ENCODE peak calls at places on chromosomes 2 and 18, in nine cellular contexts. P, L, G, X, S, H, Z, R and O are unnamed samples.

GRCh38 chr2:200619275-200619674 is 33.5 kb downstream of the AOX1 start:
- DNase-seq in H (peak; percentile 62), P (no peak), L (no peak), Z (no peak), S (no peak), G (no peak), X (no peak), R (no peak), O (no peak)

GRCh38 chr2:157404363-157404762 is 39.5 kb downstream of the CYTIP start:
- DNase-seq in X (peak; percentile 53), S (no peak), P (no peak), L (no peak), G (no peak), Z (peak; percentile 82), H (no peak), R (no peak), O (peak; percentile 60)

GRCh38 chr2:41933585-41934322 is 114.1 kb upstream of the PKDCC start:
- DNase-seq in X (no peak), R (no peak), P (no peak), G (no peak), L (no peak), H (peak; percentile 88), Z (no peak), S (no peak), O (no peak)

GRCh38 chr2:33068261-33068660 is 121.5 kb downstream of the LTBP1 start:
- DNase-seq in X (no peak), G (no peak), R (no peak), P (no peak), Z (no peak), H (peak; percentile 64), S (peak; percentile 46), L (no peak), O (no peak)

GRCh38 chr2:173831312-173832229 is 133.6 kb downstream of the SP3 start:
- DNase-seq in G (no peak), S (no peak), R (no peak), P (peak; percentile 77), L (peak; percentile 53), Z (no peak), H (no peak), X (no peak), O (no peak)

GRCh38 chr18:7598167-7599062 is 31.3 kb downstream of the PTPRM start:
- DNase-seq in G (no peak), P (no peak), R (no peak), S (no peak), L (no peak), X (no peak), Z (no peak), H (no peak), O (no peak)

GRCh38 chr18:31720867-31721266 is 36.5 kb upstream of the B4GALT6 start:
- DNase-seq in G (no peak), L (no peak), X (no peak), P (no peak), S (no peak), Z (no peak), R (no peak), H (no peak), O (no peak)

GRCh38 chr2:69386376-69386775 is 651 bp downstream of the GFPT1 start:
- DNase-seq in R (no peak), S (no peak), H (no peak), X (no peak), Z (no peak), L (no peak), P (no peak), G (no peak), O (no peak)

GRCh38 chr18:57438669-57439616 is 3.8 kb downstream of the ONECUT2 start:
- DNase-seq in G (no peak), S (no peak), H (peak; percentile 43), P (no peak), R (no peak), Z (no peak), X (no peak), L (no peak), O (no peak)

GRCh38 chr2:79585701-79586428 is 73.0 kb downstream of the CTNNA2 start:
- DNase-seq in L (no peak), X (no peak), H (peak; percentile 42), R (no peak), G (no peak), P (no peak), Z (no peak), S (peak; percentile 27), O (no peak)

DNA sequence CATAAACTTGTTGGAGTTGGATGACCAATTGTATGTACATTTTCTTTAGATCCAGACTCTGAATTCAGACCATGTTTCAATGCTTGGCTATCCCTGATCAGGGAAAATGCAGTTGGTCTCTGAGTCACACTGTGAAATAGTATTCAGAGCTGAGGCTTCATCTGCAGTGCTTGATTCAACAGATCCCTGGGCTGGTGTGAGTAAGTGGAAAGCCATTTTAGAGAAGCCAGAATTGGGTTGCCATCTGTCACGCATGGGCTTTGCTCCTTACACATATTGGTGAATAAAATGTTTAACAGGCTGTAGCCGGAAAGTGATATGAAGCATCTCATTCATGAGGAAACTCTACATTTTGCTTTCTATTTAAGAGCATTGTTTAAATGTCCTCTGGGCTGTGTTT is 50.0 kb upstream of the ACYP2 start:
- DNase-seq in H (no peak), L (no peak), R (no peak), Z (no peak), S (no peak), G (no peak), X (no peak), P (no peak), O (no peak)
- H3K4me1 ChIP-seq in H (no peaks in the 10 kb centered on the region), L (peaks cover 10% of the 10 kb centered on the region), R (no peaks in the 10 kb centered on the region), Z (no peaks in the 10 kb centered on the region), S (no peaks in the 10 kb centered on the region), G (no peaks in the 10 kb centered on the region), X (no peaks in the 10 kb centered on the region), P (no peaks in the 10 kb centered on the region), O (no peaks in the 10 kb centered on the region)

GRCh38 chr18:26421931-26422330 is 126.4 kb downstream of the KCTD1 start:
- DNase-seq in X (no peak), P (no peak), G (no peak), S (no peak), R (no peak), L (no peak), Z (no peak), H (no peak), O (no peak)
- H3K4me3 ChIP-seq in X (no peak overlapping the region), P (no peak overlapping the region), G (no peak overlapping the region), S (no peak overlapping the region), R (no peak overlapping the region), L (no peak overlapping the region), Z (no peak overlapping the region), H (no peak overlapping the region), O (no peak overlapping the region)

GRCh38 chr2:1739322-1739957 is 4.9 kb downstream of the PXDN start:
- DNase-seq in L (no peak), R (no peak), S (no peak), X (no peak), Z (no peak), G (no peak), P (no peak), H (no peak), O (no peak)

GRCh38 chr2:1741851-1742250 is 2.5 kb downstream of the PXDN start:
- DNase-seq in R (no peak), G (peak; percentile 45), S (no peak), P (no peak), X (no peak), Z (no peak), H (no peak), L (no peak), O (no peak)

GRCh38 chr2:1742300-1742679 is 2.0 kb downstream of the PXDN start:
- DNase-seq in R (no peak), L (no peak), S (no peak), Z (no peak), X (no peak), G (no peak), H (no peak), P (no peak), O (no peak)

GRCh38 chr2:1739961-1740713 is 4.2 kb downstream of the PXDN start:
- DNase-seq in P (no peak), X (no peak), H (no peak), S (no peak), L (no peak), R (no peak), G (peak; percentile 46), Z (no peak), O (no peak)

GRCh38 chr2:1740714-1741584 is 3.4 kb downstream of the PXDN start:
- DNase-seq in Z (no peak), P (no peak), H (no peak), R (no peak), G (peak; percentile 52), S (no peak), L (no peak), X (no peak), O (no peak)
- H3K4me1 ChIP-seq in Z (no peaks in the 10 kb centered on the region), P (peaks cover 34% of the 10 kb centered on the region), H (peaks cover 11% of the 10 kb centered on the region), R (no peaks in the 10 kb centered on the region), G (peaks cover 3% of the 10 kb centered on the region), S (peaks cover 2% of the 10 kb centered on the region), L (no peaks in the 10 kb centered on the region), X (no peaks in the 10 kb centered on the region), O (no peaks in the 10 kb centered on the region)

GRCh38 chr2:8819194-8819593 is 18.2 kb downstream of the KIDINS220 start:
- DNase-seq in L (no peak), S (no peak), P (no peak), H (no peak), R (no peak), Z (no peak), X (no peak), G (no peak), O (no peak)

GRCh38 chr2:8817219-8817618 is 20.2 kb downstream of the KIDINS220 start:
- DNase-seq in H (no peak), X (no peak), G (no peak), P (no peak), L (no peak), Z (no peak), S (no peak), R (no peak), O (no peak)

GRCh38 chr2:8822218-8822617 is 15.2 kb downstream of the KIDINS220 start:
- DNase-seq in G (no peak), R (no peak), Z (no peak), S (no peak), P (no peak), H (no peak), X (no peak), L (no peak), O (no peak)

GRCh38 chr2:8819948-8820347 is 17.5 kb downstream of the KIDINS220 start:
- DNase-seq in L (no peak), X (no peak), H (no peak), P (no peak), Z (no peak), S (no peak), R (no peak), G (no peak), O (no peak)

DNA sequence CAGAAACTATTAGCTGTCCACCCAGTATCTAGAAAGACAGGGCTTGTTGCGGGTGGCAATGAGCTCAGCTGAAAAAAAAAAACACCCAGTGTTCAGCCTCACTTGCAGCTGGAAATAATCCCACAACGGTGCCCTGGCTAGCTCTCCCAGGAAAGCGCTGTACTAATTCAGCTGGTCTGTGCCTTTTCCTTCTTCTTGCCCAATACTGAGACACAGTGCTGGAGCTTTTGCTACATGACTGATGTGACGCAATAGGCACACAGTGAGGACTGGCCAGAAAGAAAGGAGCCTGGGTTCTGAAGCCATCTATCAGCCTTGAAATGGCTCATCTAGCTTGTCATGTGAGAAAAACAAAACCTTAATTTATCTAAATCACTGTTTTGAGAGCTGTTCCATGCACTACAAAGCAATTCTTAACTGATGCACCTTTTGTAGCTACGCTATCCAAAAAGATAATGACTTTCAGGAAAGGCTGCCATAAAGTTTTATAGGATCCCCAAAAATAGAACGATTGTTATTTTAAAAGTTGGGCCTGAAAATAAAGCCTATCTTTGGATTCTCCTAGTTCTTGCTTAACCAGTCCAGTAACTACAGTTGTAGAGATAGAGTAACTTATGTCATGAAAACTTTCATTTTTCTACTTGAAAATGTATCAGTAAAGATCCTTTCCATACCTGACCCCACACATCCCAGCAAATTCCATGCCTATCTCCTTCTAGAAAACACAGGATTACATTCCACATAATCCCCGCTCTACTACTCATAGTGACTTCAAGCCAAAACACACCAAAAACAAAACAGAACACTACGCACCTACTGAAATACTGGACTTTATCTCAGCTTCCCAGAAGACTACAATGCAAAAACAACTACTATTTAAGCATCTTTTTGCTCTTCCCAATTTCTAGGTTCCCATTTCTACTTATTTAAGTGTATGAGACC is 15.9 kb downstream of the KIDINS220 start:
- DNase-seq in Z (no peak), R (no peak), G (no peak), H (no peak), S (no peak), L (no peak), P (no peak), X (no peak), O (no peak)
- H3K4me3 ChIP-seq in Z (no peak overlapping the region), R (no peak overlapping the region), G (no peak overlapping the region), H (no peak overlapping the region), S (no peak overlapping the region), L (no peak overlapping the region), P (no peak overlapping the region), X (no peak overlapping the region), O (no peak overlapping the region)